ENCODE peak calls at places on chromosomes 2 and 18, in five cellular contexts. L is stimulated activated CD8-positive, alpha-beta memory T cell treated with anti-CD3 and anti-CD28 coated beads, Interleukin-4, amount 100 ng/mL, for 4 hours; G is NCI-H146; V is breast epithelium; O is tibial artery. J is an unnamed sample.

GRCh38 chr2:69559696-69560482 is 83.7 kb downstream of the AAK1 start:
- DNase-seq in L (no peak), G (peak; percentile 64), V (no peak), O (no peak), J (no peak)

GRCh38 chr2:133012847-133013734 is 343.1 kb upstream of the LYPD1 start:
- DNase-seq in L (no peak), G (no peak), V (no peak), O (no peak), J (no peak)

GRCh38 chr2:159711562-159712193 is 628 bp upstream of the MARCHF7 start:
- DNase-seq in L (no peak), G (no peak), V (no peak), O (no peak), J (no peak)

GRCh38 chr2:200199576-200200263 is 106.8 kb upstream of the SPATS2L start:
- DNase-seq in L (no peak), G (no peak), V (no peak), O (no peak), J (no peak)

GRCh38 chr2:127185093-127185492 is 35.0 kb downstream of the CYP27C1 start:
- DNase-seq in L (no peak), G (no peak), V (no peak), O (no peak), J (no peak)

GRCh38 chr2:39642054-39642742 is 23.5 kb upstream of the TMEM178A start:
- DNase-seq in L (no peak), G (no peak), V (no peak), O (no peak), J (peak; percentile 36)

GRCh38 chr2:9416962-9417316 is 6.4 kb downstream of the ITGB1BP1 start:
- DNase-seq in L (no peak), G (no peak), V (no peak), O (no peak), J (no peak)

GRCh38 chr2:11743846-11744553 is 2.4 kb upstream of the LPIN1 start:
- DNase-seq in L (peak; percentile 60), G (peak; percentile 88), V (peak; percentile 92), O (peak; percentile 96), J (peak; percentile 99)

GRCh38 chr18:54218299-54218698 is 6.2 kb downstream of the MBD2 start:
- DNase-seq in L (no peak), G (no peak), V (no peak), O (no peak), J (no peak)

GRCh38 chr2:26717362-26717761 is 24.8 kb downstream of the KCNK3 start:
- DNase-seq in L (no peak), G (no peak), V (no peak), O (no peak), J (no peak)

GRCh38 chr2:13046557-13047165 is 329.9 kb downstream of the TRIB2 start:
- DNase-seq in L (no peak), G (no peak), V (no peak), O (no peak), J (no peak)

GRCh38 chr2:10486601-10487079 is 38.5 kb upstream of the ODC1 start:
- DNase-seq in L (no peak), G (peak; percentile 53), V (no peak), O (no peak), J (no peak)

J was measured in GM04504.